ENCODE peak calls at places on chromosomes 16 and 17, in six cellular contexts. U is psoas muscle; Y is left ventricle myocardium superior; Q is activated T-cell treated with anti-CD3 and anti-CD28 coated beads for 1 hour; E is stimulated activated CD4-positive, alpha-beta T cell treated with anti-CD3 and anti-CD28 coated beads, Interleukin-2, amount 100 ng/mL, for 48 hours; F is endodermal cell. B is an unnamed sample.

GRCh38 chr17:44688200-44688599 is 1.4 kb downstream of the CCDC43 start:
- DNase-seq in Y (no peak), E (no peak), Q (no peak), U (no peak), F (no peak), B (no peak)

GRCh38 chr17:58184308-58184985 is 8.1 kb upstream of the EPX start:
- DNase-seq in Q (no peak), E (no peak), F (peak; percentile 91), Y (no peak), U (no peak), B (no peak)

GRCh38 chr17:1906622-1907021 is 76.8 kb downstream of the RPA1 start:
- DNase-seq in Q (no peak), F (peak; percentile 71), E (no peak), Y (no peak), U (no peak), B (no peak)

GRCh38 chr17:64129765-64130558 is at the start of gene ERN1:
- DNase-seq in F (peak; percentile 99), U (peak; percentile 94), E (peak; percentile 92), Y (peak; percentile 96), Q (peak; percentile 91), B (peak; percentile 95)

GRCh38 chr17:47708312-47708863 is 14.4 kb downstream of the TBKBP1 start:
- DNase-seq in Q (no peak), U (no peak), F (no peak), Y (no peak), E (no peak), B (no peak)

GRCh38 chr17:29757788-29758187 is 135.1 kb upstream of the CORO6 start:
- DNase-seq in U (no peak), Y (no peak), Q (no peak), E (no peak), F (no peak), B (no peak)

GRCh38 chr16:86227801-86228200 is 282.5 kb upstream of the FOXF1 start:
- DNase-seq in F (no peak), U (no peak), Y (no peak), E (no peak), Q (no peak), B (no peak)

GRCh38 chr17:65231662-65232335 is 94.6 kb downstream of the RGS9 start:
- DNase-seq in Y (no peak), U (no peak), F (peak; percentile 93), Q (no peak), E (peak; percentile 34), B (peak; percentile 37)

GRCh38 chr17:76700627-76701470 is 9.9 kb downstream of the MXRA7 start:
- DNase-seq in Q (no peak), F (peak; percentile 79), Y (peak; percentile 82), E (no peak), U (peak; percentile 75), B (peak; percentile 79)

GRCh38 chr17:62892870-62893338 is 73.1 kb upstream of the TANC2 start:
- DNase-seq in F (peak; percentile 67), Y (no peak), U (no peak), E (peak; percentile 1), Q (peak; percentile 1), B (peak; percentile 45)

GRCh38 chr16:89442588-89442987 is 47.8 kb downstream of the ANKRD11 start:
- DNase-seq in Q (no peak), F (no peak), E (no peak), Y (peak; percentile 54), U (no peak), B (peak; percentile 31)

GRCh38 chr17:77506371-77506991 is 365.7 kb downstream of the SEC14L1 start:
- DNase-seq in Y (no peak), E (no peak), F (peak; percentile 54), U (no peak), Q (no peak), B (no peak)

B was measured in left cardiac atrium.